ENCODE peak calls at places on chromosomes 3 and 15, in six cellular contexts. P is NCI-H446 treated with DMSO at 0.1 percent for 48 hours; O is activated T-cell treated with anti-CD3 and anti-CD28 coated beads for 4 hours; L is A172; I is LoVo; C is CD4-positive, alpha-beta memory T cell. G is an unnamed sample.

GRCh38 chr15:69718916-69719315 is 266.3 kb downstream of the RPLP1 start:
- DNase-seq in O (no peak), P (no peak), L (no peak), C (peak), I (no peak), G (peak)

GRCh38 chr15:69400850-69401249 is 13.3 kb upstream of the KIF23 start:
- DNase-seq in C (no peak), I (no peak), O (no peak), L (no peak), P (no peak), G (no peak)

GRCh38 chr3:104952587-104952986 is 414.1 kb upstream of the ALCAM start:
- DNase-seq in L (peak), I (peak), P (no peak), C (no peak), O (no peak), G (no peak)

GRCh38 chr15:64749999-64750657 is 25.3 kb downstream of the RBPMS2 start:
- DNase-seq in C (no peak), L (no peak), I (no peak), O (no peak), P (no peak), G (peak)

GRCh38 chr15:75661041-75661778 is 13.5 kb downstream of the SNX33 start:
- DNase-seq in P (no peak), C (no peak), I (peak), L (peak), O (no peak), G (peak)

GRCh38 chr3:90092994-90093393 is 985.6 kb downstream of the EPHA3 start:
- DNase-seq in L (no peak), P (no peak), C (no peak), O (no peak), I (no peak), G (no peak)

GRCh38 chr15:66827039-66827697 is 125.1 kb downstream of the SMAD6 start:
- DNase-seq in O (no peak), C (no peak), P (no peak), L (no peak), I (no peak), G (no peak)

GRCh38 chr3:148772835-148773234 is 54.8 kb upstream of the CPB1 start:
- DNase-seq in I (no peak), C (no peak), O (no peak), L (no peak), P (no peak), G (no peak)

GRCh38 chr3:193869221-193870201 is 266.4 kb upstream of the HES1 start:
- DNase-seq in P (no peak), L (peak), C (no peak), O (no peak), I (peak), G (peak)

GRCh38 chr3:55203006-55203405 is 275.1 kb upstream of the LRTM1 start:
- DNase-seq in I (no peak), P (no peak), C (no peak), L (peak), O (no peak), G (no peak)

GRCh38 chr3:172965256-172965655 is 175.8 kb downstream of the SPATA16 start:
- DNase-seq in I (no peak), C (no peak), L (no peak), O (no peak), P (no peak), G (no peak)

GRCh38 chr3:42072583-42072924 is 18.6 kb upstream of the TRAK1 start:
- DNase-seq in C (no peak), P (no peak), I (no peak), L (no peak), O (no peak), G (no peak)

GRCh38 chr15:72168833-72169232 is 28.8 kb downstream of the GRAMD2A start:
- DNase-seq in P (no peak), I (no peak), O (no peak), C (no peak), L (no peak), G (no peak)

GRCh38 chr3:108011616-108012015 is 79.2 kb downstream of the CD47 start:
- DNase-seq in P (no peak), L (no peak), O (no peak), I (no peak), C (no peak), G (no peak)

GRCh38 chr3:149319750-149320149 is 13.7 kb downstream of the TM4SF18 start:
- DNase-seq in P (no peak), I (no peak), O (no peak), L (no peak), C (no peak), G (no peak)

GRCh38 chr3:43072361-43072760 is 33.5 kb downstream of the POMGNT2 start:
- DNase-seq in I (no peak), L (no peak), C (no peak), P (no peak), O (no peak), G (no peak)

GRCh38 chr15:75597667-75598341 is 18.7 kb upstream of the PTPN9 start:
- DNase-seq in L (no peak), P (no peak), I (no peak), O (no peak), C (peak), G (no peak)

GRCh38 chr3:117893638-117894037 is 1141.0 kb downstream of the IGSF11 start:
- DNase-seq in P (no peak), C (no peak), L (no peak), I (no peak), O (no peak), G (no peak)

GRCh38 chr3:179181993-179182551 is 33.9 kb downstream of the PIK3CA start:
- DNase-seq in L (peak), P (no peak), C (no peak), I (no peak), O (peak), G (no peak)

GRCh38 chr3:123448503-123449091 is at the start of gene ADCY5:
- DNase-seq in L (no peak), I (no peak), O (no peak), C (no peak), P (no peak), G (no peak)

GRCh38 chr3:29144807-29145206 is 136.1 kb upstream of the RBMS3 start:
- DNase-seq in O (no peak), I (no peak), L (no peak), P (peak), C (no peak), G (peak)

GRCh38 chr3:52742418-52743041 is 28.2 kb downstream of the NEK4 start:
- DNase-seq in L (peak), O (no peak), I (peak), C (peak), P (no peak), G (no peak)

GRCh38 chr15:70528270-70528706 is 235.1 kb downstream of the UACA start:
- DNase-seq in I (peak), L (peak), P (no peak), C (peak), O (peak), G (no peak)

GRCh38 chr3:126926684-126927404 is 56.1 kb upstream of the PLXNA1 start:
- DNase-seq in P (no peak), L (peak), C (no peak), O (no peak), I (no peak), G (peak)

GRCh38 chr15:75650908-75651809 is 3.4 kb downstream of the SNX33 start:
- DNase-seq in L (peak), P (no peak), O (no peak), C (no peak), I (no peak), G (peak)

GRCh38 chr15:39919740-39920509 is at the start of gene GPR176:
- DNase-seq in I (no peak), O (no peak), L (peak), C (peak), P (no peak), G (peak)

GRCh38 chr3:148360046-148360445 is 337.7 kb upstream of the AGTR1 start:
- DNase-seq in L (no peak), P (no peak), O (no peak), C (no peak), I (no peak), G (no peak)